ENCODE peak calls at places on chromosomes 16 and 17, in four cellular contexts. L is HCT116, A is HepG2, F is K562. N is an unnamed sample.
A peak's percentile ranks its signal among the peaks of the same experiment; 100 is the strongest.

GRCh38 chr17:41421116-41421515 is 3.3 kb downstream of the KRT37 start:
- DNase-seq in L (no peak), A (peak; percentile 40), F (no peak), N (no peak)

GRCh38 chr16:84557504-84557903 is 53.0 kb upstream of the MEAK7 start:
- DNase-seq in L (no peak), A (no peak), F (no peak), N (no peak)

GRCh38 chr17:42519546-42520444 is 16.2 kb upstream of the NAGLU start:
- DNase-seq in L (peak; percentile 92), A (peak; percentile 90), F (no peak), N (peak; percentile 78)

GRCh38 chr16:55142405-55142804 is 181.6 kb upstream of the IRX6 start:
- DNase-seq in L (no peak), A (no peak), F (no peak), N (no peak)

GRCh38 chr16:29025218-29025617 is 40.4 kb downstream of the LAT start:
- DNase-seq in L (no peak), A (no peak), F (peak; percentile 59), N (no peak)

GRCh38 chr17:9645858-9646555 is 690 bp downstream of the USP43 start:
- DNase-seq in L (peak; percentile 12), A (peak; percentile 30), F (peak; percentile 19), N (no peak)

GRCh38 chr17:30220414-30220813 is 15.1 kb downstream of the SLC6A4 start:
- DNase-seq in L (no peak), A (no peak), F (no peak), N (no peak)

GRCh38 chr16:27284865-27285675 is 16.5 kb upstream of the NSMCE1 start:
- DNase-seq in L (no peak), A (peak; percentile 43), F (no peak), N (no peak)

GRCh38 chr16:30092373-30093010 is 768 bp upstream of the TBX6 start:
- DNase-seq in L (peak; percentile 56), A (peak; percentile 92), F (peak; percentile 76), N (no peak)

GRCh38 chr17:82859431-82860403 is 19.9 kb upstream of the ZNF750 start:
- DNase-seq in L (peak; percentile 91), A (peak; percentile 27), F (peak; percentile 46), N (no peak)

GRCh38 chr16:2874584-2875362 is 8.2 kb upstream of the FLYWCH2 start:
- DNase-seq in L (peak; percentile 67), A (peak; percentile 49), F (peak; percentile 86), N (no peak)

DNA sequence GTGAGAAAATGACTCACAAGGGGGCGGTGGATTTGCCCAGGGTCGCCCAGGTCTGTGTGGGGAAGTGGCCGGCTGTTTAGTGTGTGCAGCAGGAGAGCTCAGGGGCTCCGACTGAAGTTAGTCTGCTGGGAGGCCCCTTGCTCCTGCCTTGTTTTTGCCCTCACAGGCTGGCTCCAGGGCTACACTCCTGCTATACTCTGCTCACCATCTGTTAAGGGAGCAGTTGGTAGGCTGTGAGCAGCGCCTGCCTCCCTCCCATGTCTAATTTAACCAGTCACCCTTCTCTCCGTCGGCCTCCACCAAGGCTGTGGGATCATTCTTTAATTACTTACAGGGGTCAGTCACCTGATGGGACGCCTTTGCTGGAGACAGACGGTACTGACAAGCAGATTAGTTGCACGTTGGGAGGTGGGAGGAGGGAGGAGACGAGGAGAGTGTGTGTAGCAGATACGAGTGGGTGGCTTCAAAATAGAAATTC is 35.5 kb downstream of the KSR1 start:
- DNase-seq in L (no peak), A (no peak), F (peak; percentile 85), N (no peak)
- TF ChIP-seq TCF7L2 in L (no peak), A (no peak), F (no peak), N (no peak)

GRCh38 chr17:80021600-80021999 is 14.1 kb downstream of the TBC1D16 start:
- DNase-seq in L (no peak), A (no peak), F (no peak), N (no peak)

GRCh38 chr17:80024206-80024972 is 11.3 kb downstream of the TBC1D16 start:
- DNase-seq in L (no peak), A (no peak), F (no peak), N (no peak)

GRCh38 chr17:80025796-80026195 is 9.9 kb downstream of the TBC1D16 start:
- DNase-seq in L (no peak), A (no peak), F (no peak), N (no peak)

GRCh38 chr17:80025140-80025539 is 10.5 kb downstream of the TBC1D16 start:
- DNase-seq in L (no peak), A (no peak), F (no peak), N (no peak)

GRCh38 chr17:80023261-80024205 is 12.1 kb downstream of the TBC1D16 start:
- DNase-seq in L (no peak), A (peak; percentile 95), F (no peak), N (no peak)
- TF ChIP-seq TCF7L2 in L (no peak), A (no peak), F (no peak), N (no peak)

DNA sequence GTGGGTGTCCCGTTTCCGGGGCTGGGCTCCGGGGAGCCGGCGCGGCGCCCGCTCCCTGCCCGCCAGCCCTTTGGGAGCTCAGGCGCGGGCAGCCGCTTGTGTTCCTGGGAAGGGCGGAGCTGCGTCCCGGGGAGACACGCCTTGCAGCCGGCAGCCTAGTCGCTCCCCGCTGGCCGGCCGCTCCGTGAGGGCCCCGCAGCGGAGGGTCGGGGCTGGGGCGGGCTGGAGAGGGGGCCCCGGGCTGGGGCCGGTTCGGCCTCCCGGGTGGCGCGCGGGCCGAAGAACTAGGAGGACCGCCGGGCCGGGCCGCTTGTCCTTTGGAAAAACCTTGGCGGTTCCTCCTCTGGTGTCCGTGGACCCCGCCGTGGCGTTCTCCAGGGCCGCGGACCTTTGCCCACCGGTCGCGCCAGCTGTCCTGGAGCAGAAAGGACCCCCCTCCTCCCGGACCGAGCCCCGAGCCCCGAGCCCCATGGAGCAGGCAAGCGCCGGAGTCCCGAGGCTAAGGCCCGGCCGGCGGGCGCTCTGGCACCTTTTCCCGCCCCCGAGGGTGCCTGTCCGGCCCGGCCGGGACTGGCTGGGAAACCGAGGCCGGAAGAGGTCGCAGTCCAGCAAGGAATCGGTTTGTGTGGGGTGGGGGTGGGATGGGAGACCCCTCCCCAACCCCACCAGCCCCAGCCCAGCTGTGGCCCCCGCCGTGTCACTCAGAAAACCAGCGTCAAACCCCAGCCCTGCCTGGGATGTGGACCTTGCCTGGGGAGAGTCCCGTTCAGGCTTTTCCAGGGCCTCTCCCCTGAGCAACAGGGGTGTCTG is 6.8 kb upstream of the TBC1D3B start:
- DNase-seq in L (peak; percentile 39), A (peak; percentile 37), F (peak; percentile 31), N (no peak)
- TF ChIP-seq TCF7L2 in L (no peak), A (no peak), F (no peak), N (no peak)

GRCh38 chr17:5509482-5509881 is 23.1 kb downstream of the MIS12 start:
- DNase-seq in L (no peak), A (no peak), F (no peak), N (no peak)
- TF ChIP-seq TCF7L2 in L (no peak), A (no peak), F (no peak), N (no peak)

GRCh38 chr17:75365931-75366275 is 39.6 kb downstream of the GRB2 start:
- DNase-seq in L (no peak), A (no peak), F (no peak), N (no peak)

GRCh38 chr17:75365009-75365930 is 40.2 kb downstream of the GRB2 start:
- DNase-seq in L (no peak), A (no peak), F (no peak), N (no peak)

GRCh38 chr17:75366432-75366831 is 39.0 kb downstream of the GRB2 start:
- DNase-seq in L (no peak), A (no peak), F (no peak), N (no peak)

GRCh38 chr17:75370288-75370687 is 35.2 kb downstream of the GRB2 start:
- DNase-seq in L (no peak), A (no peak), F (no peak), N (no peak)

GRCh38 chr17:75367312-75367711 is 38.2 kb downstream of the GRB2 start:
- DNase-seq in L (no peak), A (no peak), F (no peak), N (no peak)
- TF ChIP-seq TCF7L2 in L (no peak), A (no peak), F (no peak), N (no peak)